ENCODE peak calls at places on chromosomes 16 and 17, in four cellular contexts. A, W, B and Z are unnamed samples.
A peak's percentile ranks its signal among the peaks of the same experiment; 100 is the strongest.

GRCh38 chr16:75726390-75726789 is at the start of gene CPHXL:
- DNase-seq in A (no peak), W (no peak), B (no peak), Z (no peak)

GRCh38 chr17:34146440-34147043 is 108.5 kb upstream of the CCL2 start:
- DNase-seq in A (peak; percentile 32), W (no peak), B (peak; percentile 74), Z (no peak)

GRCh38 chr17:6498798-6499540 is 54.7 kb downstream of the PIMREG start:
- DNase-seq in A (no peak), W (no peak), B (no peak), Z (no peak)

GRCh38 chr17:7203391-7203790 is 16.2 kb downstream of the DLG4 start:
- DNase-seq in A (no peak), W (no peak), B (no peak), Z (no peak)

GRCh38 chr17:13323990-13324389 is 277.7 kb downstream of the HS3ST3A1 start:
- DNase-seq in A (no peak), W (no peak), B (no peak), Z (no peak)

GRCh38 chr17:33294994-33295393 is 1.9 kb upstream of the ASIC2 start:
- DNase-seq in A (no peak), W (no peak), B (no peak), Z (no peak)

GRCh38 chr17:48715496-48716399 is 6.6 kb downstream of the PRAC1 start:
- DNase-seq in A (no peak), W (no peak), B (no peak), Z (no peak)

GRCh38 chr16:2082171-2082982 is 34.6 kb downstream of the TSC2 start:
- DNase-seq in A (peak; percentile 86), W (no peak), B (peak; percentile 95), Z (no peak)

GRCh38 chr16:67426022-67426421 is 4.9 kb upstream of the HSD11B2 start:
- DNase-seq in A (no peak), W (no peak), B (no peak), Z (no peak)

GRCh38 chr17:78903101-78903779 is at the start of gene CEP295NL:
- DNase-seq in A (no peak), W (no peak), B (peak; percentile 66), Z (no peak)

GRCh38 chr17:48011405-48012150 is 26.0 kb downstream of the COPZ2 start:
- DNase-seq in A (no peak), W (no peak), B (peak; percentile 29), Z (no peak)

GRCh38 chr16:4788910-4789309 is 765 bp upstream of the SEPTIN12 start:
- DNase-seq in A (no peak), W (no peak), B (no peak), Z (no peak)

GRCh38 chr16:17497648-17498047 is 26.9 kb upstream of the XYLT1 start:
- DNase-seq in A (no peak), W (no peak), B (no peak), Z (no peak)

GRCh38 chr17:2054740-2055493 is at the start of gene HIC1:
- DNase-seq in A (peak; percentile 65), W (peak; percentile 63), B (peak; percentile 72), Z (peak; percentile 94)

GRCh38 chr16:20866161-20866772 is 33.9 kb downstream of the DCUN1D3 start:
- DNase-seq in A (no peak), W (no peak), B (peak; percentile 68), Z (no peak)

GRCh38 chr16:49961087-49961486 is 63.9 kb upstream of the CNEP1R1 start:
- DNase-seq in A (peak; percentile 33), W (no peak), B (no peak), Z (no peak)

GRCh38 chr16:23398987-23399805 is 53.8 kb downstream of the COG7 start:
- DNase-seq in A (peak; percentile 29), W (peak; percentile 90), B (peak; percentile 60), Z (no peak)

GRCh38 chr17:80498242-80498919 is 22.0 kb upstream of the NPTX1 start:
- DNase-seq in A (no peak), W (peak; percentile 27), B (peak; percentile 40), Z (no peak)

GRCh38 chr16:89052824-89053724 is 40.6 kb upstream of the ACSF3 start:
- DNase-seq in A (peak; percentile 79), W (no peak), B (no peak), Z (no peak)

GRCh38 chr17:66691644-66692500 is 143.0 kb upstream of the CACNG5 start:
- DNase-seq in A (no peak), W (no peak), B (no peak), Z (no peak)

GRCh38 chr17:20096430-20096829 is 87.3 kb downstream of the SPECC1 start:
- DNase-seq in A (no peak), W (no peak), B (no peak), Z (no peak)

GRCh38 chr16:87457724-87458423 is 35.0 kb downstream of the ZCCHC14 start:
- DNase-seq in A (no peak), W (no peak), B (no peak), Z (no peak)

GRCh38 chr17:45333702-45334092 is 16.9 kb upstream of the MAP3K14 start:
- DNase-seq in A (no peak), W (no peak), B (no peak), Z (no peak)

GRCh38 chr17:76166168-76166567 is 25.1 kb upstream of the FOXJ1 start:
- DNase-seq in A (no peak), W (no peak), B (no peak), Z (no peak)

GRCh38 chr17:30344283-30345088 is 10.6 kb upstream of the TMIGD1 start:
- DNase-seq in A (peak; percentile 82), W (peak; percentile 14), B (peak; percentile 82), Z (peak; percentile 92)

GRCh38 chr17:81060416-81060815 is 25.5 kb downstream of the BAIAP2 start:
- DNase-seq in A (peak; percentile 81), W (no peak), B (no peak), Z (no peak)

GRCh38 chr16:88932929-88933328 is 44.1 kb downstream of the CBFA2T3 start:
- DNase-seq in A (no peak), W (no peak), B (no peak), Z (no peak)

GRCh38 chr17:69779378-69780214 is 295.4 kb upstream of the KCNJ16 start:
- DNase-seq in A (no peak), W (no peak), B (no peak), Z (no peak)

GRCh38 chr16:86033016-86033474 is 134.1 kb downstream of the IRF8 start:
- DNase-seq in A (no peak), W (no peak), B (peak; percentile 6), Z (no peak)

GRCh38 chr17:6823011-6823442 is 8.5 kb downstream of the TEKT1 start:
- DNase-seq in A (no peak), W (no peak), B (no peak), Z (peak; percentile 55)

GRCh38 chr17:35390663-35391062 is 17.2 kb upstream of the SLFN11 start:
- DNase-seq in A (no peak), W (no peak), B (no peak), Z (no peak)

GRCh38 chr16:49061315-49061714 is 220.3 kb downstream of the CBLN1 start:
- DNase-seq in A (no peak), W (peak; percentile 36), B (no peak), Z (peak; percentile 68)

GRCh38 chr17:75109407-75110236 is at the start of gene ARMC7:
- DNase-seq in A (peak; percentile 83), W (peak; percentile 83), B (peak; percentile 92), Z (peak; percentile 95)

GRCh38 chr17:50425001-50425681 is 877 bp upstream of the ACSF2 start:
- DNase-seq in A (no peak), W (no peak), B (no peak), Z (no peak)
- H3K27ac ChIP-seq in A (peak overlapping the region; percentile 81), W (peak overlapping the region; percentile 94), B (no peak overlapping the region), Z (peak overlapping the region; percentile 81)

GRCh38 chr16:57285379-57285778 is 907 bp upstream of the PLLP start:
- DNase-seq in A (no peak), W (no peak), B (peak; percentile 1), Z (no peak)

GRCh38 chr16:57284952-57285263 is 436 bp upstream of the PLLP start:
- DNase-seq in A (no peak), W (no peak), B (peak; percentile 15), Z (no peak)

GRCh38 chr16:57283214-57283955 is 1.1 kb downstream of the PLLP start:
- DNase-seq in A (no peak), W (no peak), B (peak; percentile 51), Z (no peak)

GRCh38 chr16:57283956-57284205 is 591 bp downstream of the PLLP start:
- DNase-seq in A (no peak), W (no peak), B (no peak), Z (no peak)

DNA sequence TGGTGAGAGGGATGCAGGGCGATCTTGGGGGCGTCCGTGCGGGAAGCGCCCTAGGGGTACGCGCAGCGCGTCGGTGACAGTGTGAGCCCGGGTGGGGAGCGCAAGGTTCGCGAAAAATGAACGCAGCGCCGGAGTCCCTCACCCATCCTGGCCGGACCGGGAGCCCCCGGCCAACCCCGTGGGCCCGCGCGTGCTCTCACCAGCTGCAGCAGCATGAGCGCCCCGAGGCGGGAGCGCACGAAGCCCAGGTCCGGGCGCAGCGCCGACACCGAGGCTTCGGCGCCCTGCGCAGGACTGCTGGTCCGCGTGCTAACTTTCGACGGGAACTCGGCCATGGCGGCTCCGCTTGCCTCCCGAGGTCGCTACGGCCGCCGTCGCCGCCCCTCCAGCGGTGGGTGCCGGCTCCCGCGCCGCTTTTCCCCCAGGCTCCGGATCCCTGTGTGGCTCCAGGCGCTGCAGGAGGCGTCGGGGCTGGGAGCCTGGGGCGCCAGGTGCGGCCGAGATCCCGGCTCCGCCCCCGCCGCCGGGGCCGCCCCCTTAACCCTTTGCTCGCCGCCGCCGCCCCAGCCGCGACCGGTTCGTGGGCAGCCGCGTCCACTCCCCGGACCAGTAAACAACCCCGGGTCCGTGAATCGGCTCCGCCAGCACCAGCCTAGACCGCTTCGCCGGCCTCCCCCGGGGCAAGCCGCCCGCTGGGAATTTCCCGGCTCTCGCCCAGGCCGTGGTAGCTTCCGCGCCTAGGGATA is at the start of gene PLLP:
- DNase-seq in A (no peak), W (no peak), B (peak; percentile 66), Z (no peak)
- TF ChIP-seq POLR2A in A (peak; percentile 59), W (no peak), B (peak; percentile 48), Z (no peak)

GRCh38 chr16:29743827-29744531 is 1.8 kb downstream of the C16orf54 start:
- DNase-seq in A (peak; percentile 68), W (no peak), B (no peak), Z (no peak)
- H3K27ac ChIP-seq in A (peak overlapping the region; percentile 86), W (no peak overlapping the region), B (no peak overlapping the region), Z (no peak overlapping the region)

DNA sequence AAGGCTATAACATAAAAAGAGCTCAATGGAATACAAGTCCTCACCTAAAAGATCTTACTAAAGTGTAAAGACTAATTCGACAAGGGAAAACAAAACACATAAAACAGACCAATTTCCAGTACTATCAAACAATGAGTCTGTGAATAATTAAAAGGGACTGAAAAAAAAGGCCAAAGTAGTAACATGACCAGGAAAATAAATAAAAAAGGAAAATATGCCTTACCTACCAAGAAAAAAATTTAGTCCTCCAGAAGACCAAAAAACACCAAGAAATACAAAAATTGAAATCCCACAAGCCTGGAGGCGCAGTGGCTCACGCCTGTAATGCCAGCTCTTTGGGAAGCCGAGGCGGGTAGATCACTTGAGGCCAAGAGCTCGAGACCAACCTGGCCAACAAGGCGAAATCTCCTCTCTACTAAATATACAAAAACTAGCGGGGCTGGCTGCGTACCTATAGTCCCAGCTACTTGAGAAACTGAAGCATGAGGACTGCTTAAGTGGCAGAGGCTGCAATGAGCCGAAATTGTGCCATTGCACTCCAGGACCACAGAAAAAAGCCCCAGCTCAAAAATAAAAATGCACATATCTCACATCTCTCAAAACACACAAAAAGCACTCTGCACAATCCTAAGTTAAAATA is 60.8 kb downstream of the TEX14 start:
- DNase-seq in A (peak; percentile 11), W (peak; percentile 32), B (peak; percentile 56), Z (no peak)
- TF ChIP-seq POLR2A in A (no peak), W (no peak), B (no peak), Z (peak; percentile 31)